ENCODE peak calls at places on chromosomes 11 and 22, in eight cellular contexts. One of them, this sample, is unnamed.

GRCh38 chr11:69240332-69241074 is 53.5 kb upstream of the MYEOV start:
- DNase-seq in activated CD8-positive, alpha-beta memory T cell treated with anti-CD3 and anti-CD28 coated beads for 4 hours: no peak
- DNase-seq in neural crest cell: no peak
- DNase-seq in SJSA1: peak
- DNase-seq in EL: peak
- DNase-seq in CD8-positive, alpha-beta memory T cell: no peak
- DNase-seq in iris pigment epithelial cell: peak
- DNase-seq in activated CD4-positive, alpha-beta T cell treated with anti-CD3 and anti-CD28 coated beads for 4 hours: no peak
- DNase-seq in this sample: peak

GRCh38 chr11:35390737-35391682 is 28.3 kb downstream of the SLC1A2 start:
- DNase-seq in CD8-positive, alpha-beta memory T cell: no peak
- DNase-seq in SJSA1: no peak
- DNase-seq in activated CD4-positive, alpha-beta T cell treated with anti-CD3 and anti-CD28 coated beads for 4 hours: peak
- DNase-seq in EL: peak
- DNase-seq in activated CD8-positive, alpha-beta memory T cell treated with anti-CD3 and anti-CD28 coated beads for 4 hours: no peak
- DNase-seq in neural crest cell: no peak
- DNase-seq in iris pigment epithelial cell: peak
- DNase-seq in this sample: peak

GRCh38 chr11:68216171-68216938 is 3.3 kb upstream of the KMT5B start:
- DNase-seq in activated CD8-positive, alpha-beta memory T cell treated with anti-CD3 and anti-CD28 coated beads for 4 hours: no peak
- DNase-seq in activated CD4-positive, alpha-beta T cell treated with anti-CD3 and anti-CD28 coated beads for 4 hours: no peak
- DNase-seq in CD8-positive, alpha-beta memory T cell: no peak
- DNase-seq in neural crest cell: no peak
- DNase-seq in SJSA1: no peak
- DNase-seq in iris pigment epithelial cell: no peak
- DNase-seq in EL: no peak
- DNase-seq in this sample: peak

GRCh38 chr22:17954860-17955587 is 69.3 kb downstream of the MICAL3 start:
- DNase-seq in activated CD4-positive, alpha-beta T cell treated with anti-CD3 and anti-CD28 coated beads for 4 hours: no peak
- DNase-seq in neural crest cell: no peak
- DNase-seq in EL: no peak
- DNase-seq in SJSA1: no peak
- DNase-seq in activated CD8-positive, alpha-beta memory T cell treated with anti-CD3 and anti-CD28 coated beads for 4 hours: no peak
- DNase-seq in CD8-positive, alpha-beta memory T cell: no peak
- DNase-seq in iris pigment epithelial cell: no peak
- DNase-seq in this sample: no peak

GRCh38 chr11:122775675-122776271 is 62.5 kb upstream of the CRTAM start:
- DNase-seq in neural crest cell: no peak
- DNase-seq in SJSA1: no peak
- DNase-seq in EL: no peak
- DNase-seq in CD8-positive, alpha-beta memory T cell: no peak
- DNase-seq in activated CD4-positive, alpha-beta T cell treated with anti-CD3 and anti-CD28 coated beads for 4 hours: no peak
- DNase-seq in iris pigment epithelial cell: no peak
- DNase-seq in activated CD8-positive, alpha-beta memory T cell treated with anti-CD3 and anti-CD28 coated beads for 4 hours: no peak
- DNase-seq in this sample: no peak

GRCh38 chr22:38446018-38446601 is 8.9 kb downstream of the KCNJ4 start:
- DNase-seq in CD8-positive, alpha-beta memory T cell: no peak
- DNase-seq in neural crest cell: no peak
- DNase-seq in activated CD4-positive, alpha-beta T cell treated with anti-CD3 and anti-CD28 coated beads for 4 hours: no peak
- DNase-seq in SJSA1: no peak
- DNase-seq in EL: no peak
- DNase-seq in iris pigment epithelial cell: no peak
- DNase-seq in activated CD8-positive, alpha-beta memory T cell treated with anti-CD3 and anti-CD28 coated beads for 4 hours: no peak
- DNase-seq in this sample: no peak

GRCh38 chr22:23133922-23134321 is 7.9 kb downstream of the RSPH14 start:
- DNase-seq in CD8-positive, alpha-beta memory T cell: no peak
- DNase-seq in neural crest cell: no peak
- DNase-seq in SJSA1: no peak
- DNase-seq in EL: no peak
- DNase-seq in activated CD4-positive, alpha-beta T cell treated with anti-CD3 and anti-CD28 coated beads for 4 hours: no peak
- DNase-seq in iris pigment epithelial cell: no peak
- DNase-seq in activated CD8-positive, alpha-beta memory T cell treated with anti-CD3 and anti-CD28 coated beads for 4 hours: no peak
- DNase-seq in this sample: no peak

GRCh38 chr11:28539239-28540025 is 431.2 kb downstream of the METTL15 start:
- DNase-seq in neural crest cell: no peak
- DNase-seq in activated CD8-positive, alpha-beta memory T cell treated with anti-CD3 and anti-CD28 coated beads for 4 hours: no peak
- DNase-seq in activated CD4-positive, alpha-beta T cell treated with anti-CD3 and anti-CD28 coated beads for 4 hours: no peak
- DNase-seq in iris pigment epithelial cell: peak
- DNase-seq in CD8-positive, alpha-beta memory T cell: no peak
- DNase-seq in EL: no peak
- DNase-seq in SJSA1: no peak
- DNase-seq in this sample: no peak

GRCh38 chr11:112882494-112883381 is 78.5 kb upstream of the NCAM1 start:
- DNase-seq in CD8-positive, alpha-beta memory T cell: no peak
- DNase-seq in activated CD4-positive, alpha-beta T cell treated with anti-CD3 and anti-CD28 coated beads for 4 hours: no peak
- DNase-seq in activated CD8-positive, alpha-beta memory T cell treated with anti-CD3 and anti-CD28 coated beads for 4 hours: no peak
- DNase-seq in iris pigment epithelial cell: no peak
- DNase-seq in neural crest cell: no peak
- DNase-seq in EL: no peak
- DNase-seq in SJSA1: no peak
- DNase-seq in this sample: no peak

GRCh38 chr11:94731921-94732601 is 36.1 kb upstream of the AMOTL1 start:
- DNase-seq in iris pigment epithelial cell: peak
- DNase-seq in neural crest cell: no peak
- DNase-seq in CD8-positive, alpha-beta memory T cell: no peak
- DNase-seq in activated CD4-positive, alpha-beta T cell treated with anti-CD3 and anti-CD28 coated beads for 4 hours: no peak
- DNase-seq in SJSA1: peak
- DNase-seq in EL: peak
- DNase-seq in activated CD8-positive, alpha-beta memory T cell treated with anti-CD3 and anti-CD28 coated beads for 4 hours: no peak
- DNase-seq in this sample: no peak

GRCh38 chr22:44360686-44361381 is 48.1 kb upstream of the SHISAL1 start:
- DNase-seq in activated CD4-positive, alpha-beta T cell treated with anti-CD3 and anti-CD28 coated beads for 4 hours: no peak
- DNase-seq in neural crest cell: no peak
- DNase-seq in EL: peak
- DNase-seq in SJSA1: peak
- DNase-seq in activated CD8-positive, alpha-beta memory T cell treated with anti-CD3 and anti-CD28 coated beads for 4 hours: no peak
- DNase-seq in iris pigment epithelial cell: no peak
- DNase-seq in CD8-positive, alpha-beta memory T cell: peak
- DNase-seq in this sample: peak

This sample was measured in Calu3.